ENCODE peak calls at places on chromosomes 16 and 17, in eight cellular contexts. Z, G, Y, Q, R, V, O and M are unnamed samples. For H3K27me3, the result is how much of the 10 kb centered on the place peaks cover.

GRCh38 chr17:52696362-52696761 is 537.8 kb upstream of the CA10 start:
- DNase-seq in Z (no peak), G (no peak), Y (no peak), Q (no peak), R (no peak), V (no peak), O (no peak), M (no peak)

GRCh38 chr17:77778636-77779524 is 179.6 kb upstream of the TNRC6C start:
- DNase-seq in Z (peak), G (no peak), Y (peak), Q (no peak), R (peak), V (no peak), O (no peak), M (no peak)

GRCh38 chr17:50909765-50910661 is 43.9 kb upstream of the TOB1 start:
- DNase-seq in Z (no peak), G (no peak), Y (no peak), Q (no peak), R (no peak), V (no peak), O (no peak), M (peak)

GRCh38 chr17:17781591-17782424 is 55.0 kb downstream of the SREBF1 start:
- DNase-seq in Z (peak), G (peak), Y (peak), Q (peak), R (peak), V (peak), O (peak), M (peak)

GRCh38 chr17:22717211-22717610 is 1024.9 kb downstream of the KCNJ18 start:
- DNase-seq in Z (no peak), G (no peak), Y (no peak), Q (no peak), R (no peak), V (no peak), O (no peak), M (no peak)

GRCh38 chr17:81804559-81805399 is 829 bp downstream of the GCGR start:
- DNase-seq in Z (no peak), G (no peak), Y (no peak), Q (no peak), R (no peak), V (no peak), O (no peak), M (peak)

GRCh38 chr17:76452646-76453430 is at the start of gene UBE2O:
- DNase-seq in Z (peak), G (peak), Y (peak), Q (peak), R (peak), V (peak), O (peak), M (peak)

GRCh38 chr17:32958418-32958817 is 30.5 kb downstream of the TMEM98 start:
- DNase-seq in Z (no peak), G (no peak), Y (no peak), Q (no peak), R (no peak), V (no peak), O (no peak), M (no peak)

GRCh38 chr16:27641260-27641659 is 91.3 kb downstream of the KATNIP start:
- DNase-seq in Z (no peak), G (no peak), Y (no peak), Q (no peak), R (no peak), V (no peak), O (no peak), M (no peak)

GRCh38 chr16:86554599-86554916 is 477 bp downstream of the MTHFSD start:
- DNase-seq in Z (no peak), G (peak), Y (no peak), Q (no peak), R (no peak), V (no peak), O (no peak), M (no peak)

DNA sequence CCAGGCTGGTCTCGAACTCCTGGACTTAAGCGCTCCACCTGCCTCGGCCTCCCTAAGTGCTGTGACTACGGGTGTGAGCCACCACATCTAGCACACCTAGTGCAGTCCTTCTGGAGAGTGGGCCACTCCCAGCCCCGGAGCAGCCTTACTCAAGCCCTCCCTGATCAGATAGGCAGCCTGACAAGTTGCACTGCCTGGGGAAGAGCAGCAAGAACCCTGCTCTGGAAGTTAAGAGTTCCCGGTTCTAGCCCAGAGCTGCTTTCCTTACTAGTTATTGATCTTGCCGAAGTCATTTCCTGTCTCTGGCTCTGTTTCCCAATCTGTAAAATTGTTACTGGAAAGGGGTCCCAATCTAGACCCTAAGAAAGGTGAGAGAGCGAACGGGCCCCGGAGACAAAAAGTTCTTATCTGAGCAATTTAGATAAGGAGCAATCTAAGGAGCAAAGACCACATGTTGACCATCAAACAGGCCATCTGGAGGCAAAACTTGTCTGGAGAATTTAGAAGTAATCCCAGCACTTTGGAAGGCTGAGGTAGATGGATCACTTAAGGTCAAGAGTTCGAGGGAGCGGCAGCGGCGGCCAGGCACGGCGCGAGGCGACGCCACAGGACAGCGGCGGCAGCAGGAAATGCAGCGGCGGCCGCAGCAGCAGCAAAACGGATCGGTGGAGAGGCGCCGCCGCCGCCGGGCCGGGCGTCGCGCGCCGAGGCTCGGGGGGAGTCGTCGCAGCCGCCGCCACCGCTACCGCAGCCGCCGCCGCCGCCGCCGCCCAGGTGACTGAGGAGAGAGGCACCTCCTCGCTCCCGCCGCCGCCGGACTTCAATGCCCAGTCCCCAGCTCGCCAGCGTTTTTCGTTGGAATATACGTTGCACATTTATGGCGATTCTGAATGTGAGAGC is 4.3 kb upstream of the NAGLU start:
- DNase-seq in Z (no peak), G (peak), Y (peak), Q (peak), R (no peak), V (no peak), O (no peak), M (peak)
- TF ChIP-seq POLR2A in Z (peak), G (no peak), Y (no peak), Q (no peak), R (no peak), V (peak), O (peak), M (peak)

GRCh38 chr17:8073627-8074485 is 13.7 kb downstream of the ALOX12B start:
- DNase-seq in Z (peak), G (peak), Y (peak), Q (peak), R (peak), V (no peak), O (no peak), M (peak)

GRCh38 chr17:8079291-8080207 is 8.0 kb downstream of the ALOX12B start:
- DNase-seq in Z (peak), G (peak), Y (peak), Q (peak), R (peak), V (peak), O (peak), M (peak)

GRCh38 chr17:8075574-8076342 is 11.8 kb downstream of the ALOX12B start:
- DNase-seq in Z (no peak), G (no peak), Y (no peak), Q (no peak), R (no peak), V (no peak), O (no peak), M (no peak)

GRCh38 chr17:8075081-8075480 is 12.4 kb downstream of the ALOX12B start:
- DNase-seq in Z (no peak), G (no peak), Y (no peak), Q (no peak), R (no peak), V (no peak), O (no peak), M (no peak)

DNA sequence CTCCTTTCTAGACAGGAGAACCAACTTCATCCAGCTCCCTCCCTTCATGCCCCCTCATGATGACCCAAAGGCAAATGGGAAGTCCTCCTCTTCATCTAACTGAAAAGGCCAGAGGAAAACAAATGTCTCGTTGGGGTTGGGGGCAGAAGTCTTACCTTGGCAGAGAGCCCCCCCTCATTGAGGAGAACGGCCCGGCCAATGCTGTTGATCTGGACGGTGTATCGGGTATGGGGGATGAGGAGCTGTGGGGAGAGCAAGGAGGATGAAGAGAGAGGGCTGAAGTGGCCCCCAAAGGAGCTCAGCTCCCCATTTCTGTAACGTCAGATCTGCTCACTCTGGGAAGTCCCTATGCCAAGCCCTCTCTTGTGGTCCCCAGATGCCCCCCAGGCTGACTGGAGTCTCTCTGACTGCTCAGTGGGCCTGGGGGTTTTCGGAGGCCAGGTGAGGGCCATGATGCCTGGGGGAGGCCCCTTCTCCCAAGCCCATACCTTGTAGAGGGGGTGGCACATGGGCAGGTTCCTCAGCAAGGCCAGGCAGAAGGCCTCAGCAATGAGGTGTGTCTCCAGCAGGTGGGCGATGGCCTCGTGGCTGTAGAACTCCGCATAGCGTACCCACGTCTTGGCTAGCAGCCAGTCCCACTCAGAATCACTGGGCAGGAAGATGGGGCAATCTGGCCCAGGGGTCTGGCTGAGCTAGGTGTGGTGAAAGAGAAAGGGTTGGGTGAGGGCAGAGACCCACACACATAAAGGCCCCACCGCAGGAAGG is 10.8 kb downstream of the ALOX12B start:
- DNase-seq in Z (no peak), G (no peak), Y (no peak), Q (no peak), R (no peak), V (no peak), O (no peak), M (no peak)
- H3K27me3 ChIP-seq in Z (half or more), G (under half), Y (under half), Q (half or more), R (under half), V (under half), O (half or more), M (under half)

GRCh38 chr17:46812624-46813318 is 5.7 kb downstream of the WNT3 start:
- DNase-seq in Z (no peak), G (no peak), Y (no peak), Q (no peak), R (no peak), V (no peak), O (no peak), M (no peak)
- H3K27ac ChIP-seq in Z (no peak), G (no peak), Y (no peak), Q (no peak), R (no peak), V (no peak), O (no peak), M (no peak)

DNA sequence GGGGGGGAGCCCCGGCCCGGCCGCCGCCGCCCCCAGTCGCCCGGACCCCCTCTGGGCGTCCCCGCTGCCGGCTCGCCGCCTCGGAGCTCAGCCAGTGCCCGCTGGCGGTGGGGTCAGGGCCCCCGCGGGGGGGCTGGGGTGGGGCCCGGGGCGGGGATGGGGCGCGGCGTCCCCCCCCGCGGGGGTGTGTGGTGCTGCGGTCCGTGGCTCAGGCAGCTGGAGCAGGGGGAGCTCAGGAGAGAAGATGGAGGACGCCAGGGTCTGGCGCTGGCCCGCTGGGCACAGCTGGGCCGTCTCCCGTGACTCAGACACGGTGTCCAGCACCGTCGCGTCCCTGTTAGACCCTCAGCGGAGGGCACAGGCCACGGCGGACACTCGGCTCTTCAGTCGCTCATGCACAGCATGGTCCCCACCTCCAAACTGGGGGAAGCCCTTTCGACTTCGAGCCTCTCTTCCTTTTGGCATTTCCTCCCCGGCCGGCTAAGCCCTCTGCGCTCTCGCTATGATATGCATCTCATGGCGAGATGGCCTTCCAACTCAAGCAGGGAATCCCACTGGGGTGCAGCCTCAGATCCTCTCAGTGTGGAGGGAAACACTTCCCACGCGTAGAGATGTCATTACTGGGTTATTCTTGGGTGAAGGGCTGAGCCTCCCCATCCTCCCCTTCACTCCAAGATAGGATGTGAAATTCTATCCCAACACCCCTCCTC is 402 bp upstream of the VEZF1 start:
- DNase-seq in Z (peak), G (peak), Y (peak), Q (peak), R (peak), V (peak), O (peak), M (peak)
- TF ChIP-seq POLR2A in Z (no peak), G (peak), Y (no peak), Q (peak), R (no peak), V (no peak), O (no peak), M (no peak)

GRCh38 chr16:1077877-1078578 is 5.5 kb downstream of the SSTR5 start:
- DNase-seq in Z (no peak), G (no peak), Y (no peak), Q (no peak), R (no peak), V (no peak), O (no peak), M (no peak)
- H3K27me3 ChIP-seq in Z (under half), G (under half), Y (under half), Q (under half), R (under half), V (under half), O (half or more), M (under half)

GRCh38 chr17:57508706-57509105 is 236.4 kb downstream of the CCDC182 start:
- DNase-seq in Z (no peak), G (no peak), Y (no peak), Q (no peak), R (no peak), V (no peak), O (no peak), M (no peak)

GRCh38 chr17:57511475-57512123 is 233.5 kb downstream of the CCDC182 start:
- DNase-seq in Z (no peak), G (no peak), Y (no peak), Q (no peak), R (no peak), V (no peak), O (no peak), M (no peak)

GRCh38 chr17:57506253-57506911 is 238.7 kb downstream of the CCDC182 start:
- DNase-seq in Z (no peak), G (no peak), Y (no peak), Q (no peak), R (no peak), V (no peak), O (no peak), M (no peak)

GRCh38 chr17:57505841-57506240 is 239.3 kb downstream of the CCDC182 start:
- DNase-seq in Z (no peak), G (no peak), Y (no peak), Q (no peak), R (no peak), V (no peak), O (no peak), M (no peak)

GRCh38 chr17:57507828-57508227 is 237.3 kb downstream of the CCDC182 start:
- DNase-seq in Z (no peak), G (no peak), Y (no peak), Q (no peak), R (peak), V (no peak), O (no peak), M (no peak)
- H3K27ac ChIP-seq in Z (no peak), G (no peak), Y (no peak), Q (no peak), R (peak), V (no peak), O (no peak), M (no peak)

GRCh38 chr16:4271176-4272113 is 1.4 kb downstream of the TFAP4 start:
- DNase-seq in Z (peak), G (peak), Y (peak), Q (peak), R (peak), V (peak), O (peak), M (peak)
- TF ChIP-seq POLR2A in Z (no peak), G (peak), Y (no peak), Q (no peak), R (peak), V (peak), O (peak), M (peak)

GRCh38 chr16:69406780-69407331 is 17.6 kb upstream of the CYB5B start:
- DNase-seq in Z (no peak), G (no peak), Y (no peak), Q (no peak), R (no peak), V (no peak), O (no peak), M (no peak)

GRCh38 chr16:69404275-69404805 is 18.5 kb upstream of the TERF2 start:
- DNase-seq in Z (peak), G (peak), Y (peak), Q (peak), R (peak), V (no peak), O (no peak), M (no peak)

GRCh38 chr16:69405757-69406156 is 18.7 kb upstream of the CYB5B start:
- DNase-seq in Z (no peak), G (peak), Y (no peak), Q (no peak), R (no peak), V (no peak), O (no peak), M (no peak)

GRCh38 chr16:69407702-69408323 is 16.6 kb upstream of the CYB5B start:
- DNase-seq in Z (no peak), G (no peak), Y (no peak), Q (no peak), R (no peak), V (no peak), O (no peak), M (no peak)

GRCh38 chr16:69405326-69405725 is 19.1 kb upstream of the CYB5B start:
- DNase-seq in Z (no peak), G (no peak), Y (no peak), Q (no peak), R (no peak), V (no peak), O (no peak), M (no peak)
- H3K27me3 ChIP-seq in Z (under half), G (under half), Y (under half), Q (under half), R (under half), V (under half), O (under half), M (under half)

GRCh38 chr17:72412650-72413076 is 291.8 kb downstream of the SOX9 start:
- DNase-seq in Z (no peak), G (no peak), Y (no peak), Q (no peak), R (no peak), V (no peak), O (no peak), M (no peak)
- H3K27ac ChIP-seq in Z (no peak), G (no peak), Y (peak), Q (no peak), R (no peak), V (no peak), O (no peak), M (no peak)